ENCODE peak calls at places on chromosomes 5 and 9, in nine cellular contexts. One of them, this sample, is unnamed.

GRCh38 chr5:163437309-163438182 is at the start of gene CCNG1:
- DNase-seq in pancreas: peak
- DNase-seq in endodermal cell: peak
- DNase-seq in cardiac fibroblast: peak
- DNase-seq in neural crest cell: peak
- DNase-seq in GM06990: peak
- DNase-seq in PC-3: peak
- DNase-seq in DND-41: peak
- DNase-seq in upper lobe of right lung: peak
- DNase-seq in this sample: peak

GRCh38 chr5:141908796-141909195 is 14.9 kb upstream of the DELE1 start:
- DNase-seq in pancreas: no peak
- DNase-seq in endodermal cell: no peak
- DNase-seq in cardiac fibroblast: peak
- DNase-seq in neural crest cell: no peak
- DNase-seq in GM06990: no peak
- DNase-seq in PC-3: peak
- DNase-seq in DND-41: no peak
- DNase-seq in upper lobe of right lung: no peak
- DNase-seq in this sample: no peak

GRCh38 chr9:99000480-99001395 is 57.0 kb downstream of the COL15A1 start:
- DNase-seq in pancreas: no peak
- DNase-seq in endodermal cell: peak
- DNase-seq in cardiac fibroblast: peak
- DNase-seq in neural crest cell: peak
- DNase-seq in GM06990: no peak
- DNase-seq in PC-3: peak
- DNase-seq in DND-41: peak
- DNase-seq in upper lobe of right lung: no peak
- DNase-seq in this sample: peak

GRCh38 chr9:26043431-26043830 is 365.2 kb upstream of the TUSC1 start:
- DNase-seq in pancreas: no peak
- DNase-seq in endodermal cell: peak
- DNase-seq in cardiac fibroblast: no peak
- DNase-seq in neural crest cell: no peak
- DNase-seq in GM06990: no peak
- DNase-seq in PC-3: no peak
- DNase-seq in DND-41: no peak
- DNase-seq in upper lobe of right lung: no peak
- DNase-seq in this sample: no peak

GRCh38 chr9:90770339-90770738 is 31.3 kb upstream of the SYK start:
- DNase-seq in pancreas: no peak
- DNase-seq in endodermal cell: no peak
- DNase-seq in cardiac fibroblast: no peak
- DNase-seq in neural crest cell: no peak
- DNase-seq in GM06990: peak
- DNase-seq in PC-3: no peak
- DNase-seq in DND-41: no peak
- DNase-seq in upper lobe of right lung: no peak
- DNase-seq in this sample: no peak

GRCh38 chr5:311963-312362 is 9.6 kb upstream of the AHRR start:
- DNase-seq in pancreas: no peak
- DNase-seq in endodermal cell: no peak
- DNase-seq in cardiac fibroblast: no peak
- DNase-seq in neural crest cell: no peak
- DNase-seq in GM06990: no peak
- DNase-seq in PC-3: no peak
- DNase-seq in DND-41: no peak
- DNase-seq in upper lobe of right lung: no peak
- DNase-seq in this sample: peak

GRCh38 chr5:59067976-59068651 is 485.2 kb downstream of the RAB3C start:
- DNase-seq in pancreas: no peak
- DNase-seq in endodermal cell: no peak
- DNase-seq in cardiac fibroblast: peak
- DNase-seq in neural crest cell: no peak
- DNase-seq in GM06990: no peak
- DNase-seq in PC-3: no peak
- DNase-seq in DND-41: no peak
- DNase-seq in upper lobe of right lung: no peak
- DNase-seq in this sample: no peak

GRCh38 chr9:37364751-37365360 is 57.6 kb upstream of the GRHPR start:
- DNase-seq in pancreas: no peak
- DNase-seq in endodermal cell: peak
- DNase-seq in cardiac fibroblast: no peak
- DNase-seq in neural crest cell: no peak
- DNase-seq in GM06990: no peak
- DNase-seq in PC-3: peak
- DNase-seq in DND-41: peak
- DNase-seq in upper lobe of right lung: no peak
- DNase-seq in this sample: peak

GRCh38 chr9:107332883-107333282 is 49.8 kb downstream of the RAD23B start:
- DNase-seq in pancreas: no peak
- DNase-seq in endodermal cell: no peak
- DNase-seq in cardiac fibroblast: no peak
- DNase-seq in neural crest cell: no peak
- DNase-seq in GM06990: no peak
- DNase-seq in PC-3: no peak
- DNase-seq in DND-41: no peak
- DNase-seq in upper lobe of right lung: no peak
- DNase-seq in this sample: no peak

GRCh38 chr5:96851312-96852062 is 24.8 kb upstream of the ERAP2 start:
- DNase-seq in pancreas: no peak
- DNase-seq in endodermal cell: no peak
- DNase-seq in cardiac fibroblast: no peak
- DNase-seq in neural crest cell: no peak
- DNase-seq in GM06990: no peak
- DNase-seq in PC-3: no peak
- DNase-seq in DND-41: no peak
- DNase-seq in upper lobe of right lung: no peak
- DNase-seq in this sample: no peak

GRCh38 chr5:34483442-34484033 is 172.6 kb upstream of the RAI14 start:
- DNase-seq in pancreas: no peak
- DNase-seq in endodermal cell: peak
- DNase-seq in cardiac fibroblast: peak
- DNase-seq in neural crest cell: no peak
- DNase-seq in GM06990: no peak
- DNase-seq in PC-3: no peak
- DNase-seq in DND-41: no peak
- DNase-seq in upper lobe of right lung: no peak
- DNase-seq in this sample: no peak

GRCh38 chr5:132510076-132510475 is 19.5 kb upstream of the IRF1 start:
- DNase-seq in pancreas: no peak
- DNase-seq in endodermal cell: no peak
- DNase-seq in cardiac fibroblast: peak
- DNase-seq in neural crest cell: no peak
- DNase-seq in GM06990: no peak
- DNase-seq in PC-3: peak
- DNase-seq in DND-41: no peak
- DNase-seq in upper lobe of right lung: no peak
- DNase-seq in this sample: no peak

GRCh38 chr5:1926071-1926440 is 43.3 kb upstream of the IRX4 start:
- DNase-seq in pancreas: no peak
- DNase-seq in endodermal cell: peak
- DNase-seq in cardiac fibroblast: no peak
- DNase-seq in neural crest cell: no peak
- DNase-seq in GM06990: no peak
- DNase-seq in PC-3: no peak
- DNase-seq in DND-41: no peak
- DNase-seq in upper lobe of right lung: no peak
- DNase-seq in this sample: no peak

GRCh38 chr5:1926471-1927341 is 44.0 kb upstream of the IRX4 start:
- DNase-seq in pancreas: no peak
- DNase-seq in endodermal cell: peak
- DNase-seq in cardiac fibroblast: no peak
- DNase-seq in neural crest cell: no peak
- DNase-seq in GM06990: no peak
- DNase-seq in PC-3: no peak
- DNase-seq in DND-41: no peak
- DNase-seq in upper lobe of right lung: no peak
- DNase-seq in this sample: peak

GRCh38 chr5:1923341-1923740 is 40.6 kb upstream of the IRX4 start:
- DNase-seq in pancreas: no peak
- DNase-seq in endodermal cell: no peak
- DNase-seq in cardiac fibroblast: no peak
- DNase-seq in neural crest cell: no peak
- DNase-seq in GM06990: no peak
- DNase-seq in PC-3: no peak
- DNase-seq in DND-41: no peak
- DNase-seq in upper lobe of right lung: no peak
- DNase-seq in this sample: no peak

GRCh38 chr5:1923766-1924165 is 41.0 kb upstream of the IRX4 start:
- DNase-seq in pancreas: no peak
- DNase-seq in endodermal cell: no peak
- DNase-seq in cardiac fibroblast: no peak
- DNase-seq in neural crest cell: no peak
- DNase-seq in GM06990: no peak
- DNase-seq in PC-3: no peak
- DNase-seq in DND-41: no peak
- DNase-seq in upper lobe of right lung: peak
- DNase-seq in this sample: peak

GRCh38 chr5:1925111-1926070 is 42.7 kb upstream of the IRX4 start:
- DNase-seq in pancreas: no peak
- DNase-seq in endodermal cell: peak
- DNase-seq in cardiac fibroblast: no peak
- DNase-seq in neural crest cell: no peak
- DNase-seq in GM06990: no peak
- DNase-seq in PC-3: no peak
- DNase-seq in DND-41: no peak
- DNase-seq in upper lobe of right lung: peak
- DNase-seq in this sample: peak
- TF ChIP-seq CTCF in pancreas: no peak
- TF ChIP-seq CTCF in endodermal cell: no peak
- TF ChIP-seq CTCF in cardiac fibroblast: no peak
- TF ChIP-seq CTCF in neural crest cell: no peak
- TF ChIP-seq CTCF in GM06990: no peak
- TF ChIP-seq CTCF in PC-3: no peak
- TF ChIP-seq CTCF in DND-41: no peak
- TF ChIP-seq CTCF in upper lobe of right lung: no peak
- TF ChIP-seq CTCF in this sample: no peak

GRCh38 chr5:57341380-57341979 is 141.1 kb downstream of the ACTBL2 start:
- DNase-seq in pancreas: no peak
- DNase-seq in endodermal cell: no peak
- DNase-seq in cardiac fibroblast: no peak
- DNase-seq in neural crest cell: no peak
- DNase-seq in GM06990: no peak
- DNase-seq in PC-3: no peak
- DNase-seq in DND-41: no peak
- DNase-seq in upper lobe of right lung: no peak
- DNase-seq in this sample: no peak
- TF ChIP-seq CTCF in pancreas: no peak
- TF ChIP-seq CTCF in endodermal cell: no peak
- TF ChIP-seq CTCF in cardiac fibroblast: no peak
- TF ChIP-seq CTCF in neural crest cell: no peak
- TF ChIP-seq CTCF in GM06990: no peak
- TF ChIP-seq CTCF in PC-3: no peak
- TF ChIP-seq CTCF in DND-41: no peak
- TF ChIP-seq CTCF in upper lobe of right lung: no peak
- TF ChIP-seq CTCF in this sample: no peak

DNA sequence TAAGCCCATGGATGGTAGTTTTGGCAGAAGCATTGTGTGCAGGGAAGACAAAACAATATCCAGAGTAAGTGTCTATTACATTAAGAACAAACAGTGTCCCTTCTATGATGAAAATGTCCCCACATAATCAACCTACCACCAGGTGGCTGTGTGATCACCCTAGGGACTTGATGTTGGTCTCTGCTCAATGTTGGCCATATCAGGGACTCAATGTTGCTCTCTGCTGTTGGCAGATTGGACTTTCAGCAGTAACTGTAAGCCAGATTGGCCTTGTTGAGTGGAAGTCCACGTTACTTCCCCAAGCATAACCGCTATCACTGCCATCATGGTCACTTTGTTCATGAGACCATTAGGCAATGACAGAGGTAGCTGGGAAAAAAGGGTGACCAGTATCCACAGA is 52.8 kb upstream of the PRSS3 start:
- DNase-seq in pancreas: no peak
- DNase-seq in endodermal cell: no peak
- DNase-seq in cardiac fibroblast: no peak
- DNase-seq in neural crest cell: no peak
- DNase-seq in GM06990: no peak
- DNase-seq in PC-3: peak
- DNase-seq in DND-41: no peak
- DNase-seq in upper lobe of right lung: no peak
- DNase-seq in this sample: no peak
- TF ChIP-seq CTCF in pancreas: no peak
- TF ChIP-seq CTCF in endodermal cell: peak
- TF ChIP-seq CTCF in cardiac fibroblast: no peak
- TF ChIP-seq CTCF in neural crest cell: no peak
- TF ChIP-seq CTCF in GM06990: peak
- TF ChIP-seq CTCF in PC-3: peak
- TF ChIP-seq CTCF in DND-41: no peak
- TF ChIP-seq CTCF in upper lobe of right lung: no peak
- TF ChIP-seq CTCF in this sample: no peak

GRCh38 chr5:107063511-107063910 is 607.2 kb downstream of the EFNA5 start:
- DNase-seq in pancreas: no peak
- DNase-seq in endodermal cell: no peak
- DNase-seq in cardiac fibroblast: peak
- DNase-seq in neural crest cell: no peak
- DNase-seq in GM06990: no peak
- DNase-seq in PC-3: peak
- DNase-seq in DND-41: no peak
- DNase-seq in upper lobe of right lung: no peak
- DNase-seq in this sample: no peak

GRCh38 chr5:107072967-107073366 is 597.8 kb downstream of the EFNA5 start:
- DNase-seq in pancreas: no peak
- DNase-seq in endodermal cell: no peak
- DNase-seq in cardiac fibroblast: no peak
- DNase-seq in neural crest cell: no peak
- DNase-seq in GM06990: no peak
- DNase-seq in PC-3: no peak
- DNase-seq in DND-41: no peak
- DNase-seq in upper lobe of right lung: no peak
- DNase-seq in this sample: no peak

GRCh38 chr5:107072440-107072839 is 598.3 kb downstream of the EFNA5 start:
- DNase-seq in pancreas: no peak
- DNase-seq in endodermal cell: no peak
- DNase-seq in cardiac fibroblast: no peak
- DNase-seq in neural crest cell: no peak
- DNase-seq in GM06990: no peak
- DNase-seq in PC-3: no peak
- DNase-seq in DND-41: no peak
- DNase-seq in upper lobe of right lung: no peak
- DNase-seq in this sample: no peak

GRCh38 chr5:107068782-107069181 is 602.0 kb downstream of the EFNA5 start:
- DNase-seq in pancreas: no peak
- DNase-seq in endodermal cell: no peak
- DNase-seq in cardiac fibroblast: no peak
- DNase-seq in neural crest cell: no peak
- DNase-seq in GM06990: no peak
- DNase-seq in PC-3: no peak
- DNase-seq in DND-41: no peak
- DNase-seq in upper lobe of right lung: no peak
- DNase-seq in this sample: no peak

GRCh38 chr5:107067391-107067790 is 603.3 kb downstream of the EFNA5 start:
- DNase-seq in pancreas: no peak
- DNase-seq in endodermal cell: peak
- DNase-seq in cardiac fibroblast: no peak
- DNase-seq in neural crest cell: peak
- DNase-seq in GM06990: no peak
- DNase-seq in PC-3: no peak
- DNase-seq in DND-41: no peak
- DNase-seq in upper lobe of right lung: no peak
- DNase-seq in this sample: no peak
- TF ChIP-seq CTCF in pancreas: no peak
- TF ChIP-seq CTCF in endodermal cell: peak
- TF ChIP-seq CTCF in cardiac fibroblast: no peak
- TF ChIP-seq CTCF in neural crest cell: no peak
- TF ChIP-seq CTCF in GM06990: no peak
- TF ChIP-seq CTCF in PC-3: no peak
- TF ChIP-seq CTCF in DND-41: no peak
- TF ChIP-seq CTCF in upper lobe of right lung: no peak
- TF ChIP-seq CTCF in this sample: no peak